ENCODE peak calls at places on chromosomes 11 and 22, in four cellular contexts. A is NCI-H2081; S is Kasumi-1; T is activated naive CD4-positive, alpha-beta T cell. U is an unnamed sample.
A peak's percentile ranks its signal among the peaks of the same experiment; 100 is the strongest.

GRCh38 chr11:31805037-31805628 is 6.0 kb downstream of the PAX6 start:
- DNase-seq in T (no peak), A (no peak), S (no peak), U (no peak)

GRCh38 chr22:28381427-28382167 is 298.0 kb downstream of the TTC28 start:
- DNase-seq in A (no peak), S (no peak), T (no peak), U (peak; percentile 9)

GRCh38 chr11:102733232-102733875 is 8.6 kb upstream of the MMP8 start:
- DNase-seq in A (peak; percentile 72), S (peak; percentile 73), T (no peak), U (peak; percentile 23)

GRCh38 chr22:50153756-50154140 is 16.8 kb upstream of the PANX2 start:
- DNase-seq in S (no peak), T (no peak), A (no peak), U (no peak)

GRCh38 chr22:24542641-24543040 is 12.3 kb downstream of the GUCD1 start:
- DNase-seq in S (no peak), T (no peak), A (no peak), U (no peak)

GRCh38 chr11:93648168-93648567 is 13.3 kb upstream of the CEP295 start:
- DNase-seq in S (peak; percentile 53), A (peak; percentile 57), T (no peak), U (no peak)

GRCh38 chr11:27174672-27175210 is 134.1 kb downstream of the BBOX1 start:
- DNase-seq in T (no peak), A (no peak), S (no peak), U (no peak)

GRCh38 chr22:48574776-48575566 is 1252.7 kb downstream of the BRD1 start:
- DNase-seq in T (no peak), A (peak; percentile 67), S (no peak), U (no peak)

GRCh38 chr11:122717264-122717867 is 61.8 kb downstream of the UBASH3B start:
- DNase-seq in A (no peak), S (peak; percentile 96), T (no peak), U (no peak)

GRCh38 chr22:43560651-43561050 is 148.8 kb downstream of the MPPED1 start:
- DNase-seq in T (no peak), S (no peak), A (no peak), U (no peak)

GRCh38 chr11:118820412-118821357 is 29.7 kb upstream of the DDX6 start:
- DNase-seq in S (no peak), T (no peak), A (no peak), U (peak; percentile 37)

GRCh38 chr11:15118431-15118830 is 3.7 kb downstream of the INSC start:
- DNase-seq in A (no peak), S (no peak), T (no peak), U (no peak)

GRCh38 chr11:102111787-102112653 is 1.8 kb downstream of the YAP1 start:
- DNase-seq in A (no peak), T (no peak), S (no peak), U (peak; percentile 84)

GRCh38 chr11:128299132-128299726 is 288.1 kb downstream of the ETS1 start:
- DNase-seq in S (no peak), A (peak; percentile 38), T (no peak), U (peak; percentile 90)

GRCh38 chr11:116471608-116472007 is 301.2 kb downstream of the BUD13 start:
- DNase-seq in S (no peak), A (no peak), T (no peak), U (no peak)

GRCh38 chr11:34655335-34656008 is 34.6 kb downstream of the EHF start:
- DNase-seq in S (no peak), A (no peak), T (no peak), U (no peak)

GRCh38 chr11:95923441-95923729 is 522 bp downstream of the MTMR2 start:
- DNase-seq in S (no peak), T (no peak), A (no peak), U (no peak)

U was measured in stromal cell of bone marrow.